ENCODE peak calls at places on chromosomes 7 and 10, in nine cellular contexts. S, K, E, J, U, Z, D, M and F are unnamed samples.

GRCh38 chr10:86363184-86363832 is 3.3 kb downstream of the GRID1 start:
- DNase-seq in S (no peak), K (peak), E (peak), J (no peak), U (no peak), Z (no peak), D (no peak), M (peak), F (peak)

GRCh38 chr7:151426486-151426905 is 13.4 kb downstream of the CRYGN start:
- DNase-seq in S (no peak), K (no peak), E (peak), J (peak), U (peak), Z (no peak), D (peak), M (peak), F (peak)

GRCh38 chr10:96789571-96790108 is 42.5 kb upstream of the LCOR start:
- DNase-seq in S (no peak), K (no peak), E (no peak), J (no peak), U (no peak), Z (no peak), D (peak), M (no peak), F (no peak)

GRCh38 chr10:131729938-131730660 is 170.7 kb upstream of the PPP2R2D start:
- DNase-seq in S (no peak), K (no peak), E (no peak), J (no peak), U (no peak), Z (no peak), D (no peak), M (peak), F (no peak)

GRCh38 chr10:35690534-35690933 is 48.4 kb upstream of the FZD8 start:
- DNase-seq in S (no peak), K (no peak), E (no peak), J (no peak), U (no peak), Z (no peak), D (no peak), M (peak), F (no peak)

GRCh38 chr7:34575006-34575405 is 83.0 kb upstream of the NPSR1 start:
- DNase-seq in S (no peak), K (no peak), E (no peak), J (no peak), U (no peak), Z (peak), D (no peak), M (no peak), F (no peak)

GRCh38 chr7:2978403-2978802 is 65.3 kb downstream of the CARD11 start:
- DNase-seq in S (no peak), K (no peak), E (peak), J (peak), U (no peak), Z (no peak), D (no peak), M (peak), F (no peak)

GRCh38 chr7:94182066-94182465 is 177.9 kb upstream of the BET1 start:
- DNase-seq in S (no peak), K (no peak), E (peak), J (peak), U (no peak), Z (no peak), D (peak), M (no peak), F (no peak)

GRCh38 chr7:91288208-91288824 is 24.1 kb downstream of the FZD1 start:
- DNase-seq in S (peak), K (peak), E (peak), J (no peak), U (no peak), Z (no peak), D (no peak), M (peak), F (no peak)

GRCh38 chr7:94654764-94655561 is 970 bp downstream of the SGCE start:
- DNase-seq in S (peak), K (no peak), E (peak), J (peak), U (no peak), Z (no peak), D (peak), M (no peak), F (no peak)

GRCh38 chr10:118594392-118595063 is 920 bp downstream of the PRLHR start:
- DNase-seq in S (peak), K (no peak), E (peak), J (peak), U (no peak), Z (no peak), D (peak), M (no peak), F (no peak)

GRCh38 chr10:14454629-14455028 is 123.9 kb upstream of the FRMD4A start:
- DNase-seq in S (no peak), K (no peak), E (no peak), J (no peak), U (no peak), Z (no peak), D (no peak), M (no peak), F (no peak)

GRCh38 chr7:55961994-55962393 is 2.4 kb upstream of the NIPSNAP2 start:
- DNase-seq in S (no peak), K (no peak), E (no peak), J (no peak), U (no peak), Z (peak), D (no peak), M (no peak), F (no peak)

GRCh38 chr10:32253821-32254220 is 93.1 kb downstream of the EPC1 start:
- DNase-seq in S (no peak), K (no peak), E (no peak), J (no peak), U (no peak), Z (no peak), D (no peak), M (no peak), F (no peak)

GRCh38 chr10:73781879-73782748 is at the start of gene CHCHD1:
- DNase-seq in S (peak), K (peak), E (peak), J (peak), U (peak), Z (peak), D (peak), M (peak), F (peak)

GRCh38 chr10:103763374-103764202 is 91.8 kb downstream of the SH3PXD2A start:
- DNase-seq in S (no peak), K (no peak), E (no peak), J (no peak), U (no peak), Z (no peak), D (peak), M (no peak), F (no peak)

GRCh38 chr10:35497909-35498308 is 107.2 kb upstream of the GJD4 start:
- DNase-seq in S (no peak), K (no peak), E (no peak), J (no peak), U (no peak), Z (no peak), D (no peak), M (no peak), F (no peak)

GRCh38 chr7:140326116-140326928 is 72.0 kb downstream of the SLC37A3 start:
- DNase-seq in S (peak), K (peak), E (peak), J (peak), U (peak), Z (no peak), D (peak), M (peak), F (no peak)

GRCh38 chr10:126420571-126421275 is 32.4 kb upstream of the ADAM12 start:
- DNase-seq in S (no peak), K (no peak), E (peak), J (peak), U (no peak), Z (no peak), D (no peak), M (no peak), F (no peak)

GRCh38 chr10:90658791-90659190 is 199.0 kb downstream of the HTR7 start:
- DNase-seq in S (peak), K (no peak), E (no peak), J (no peak), U (no peak), Z (no peak), D (no peak), M (no peak), F (no peak)

GRCh38 chr7:8702807-8703206 is 269.4 kb downstream of the NXPH1 start:
- DNase-seq in S (no peak), K (no peak), E (no peak), J (no peak), U (no peak), Z (no peak), D (no peak), M (no peak), F (no peak)

GRCh38 chr7:80542398-80542797 is 30.5 kb upstream of the GNAT3 start:
- DNase-seq in S (no peak), K (no peak), E (peak), J (peak), U (no peak), Z (peak), D (peak), M (no peak), F (no peak)

GRCh38 chr7:151168022-151168786 is 710 bp upstream of the GBX1 start:
- DNase-seq in S (peak), K (peak), E (no peak), J (no peak), U (no peak), Z (no peak), D (no peak), M (peak), F (no peak)

GRCh38 chr7:149181136-149181790 is 14.1 kb upstream of the ZNF282 start:
- DNase-seq in S (no peak), K (no peak), E (peak), J (no peak), U (no peak), Z (no peak), D (peak), M (no peak), F (no peak)

GRCh38 chr10:72026251-72026650 is 62.1 kb downstream of the CHST3 start:
- DNase-seq in S (no peak), K (no peak), E (no peak), J (no peak), U (no peak), Z (no peak), D (no peak), M (no peak), F (no peak)

GRCh38 chr7:64626557-64626956 is 39.4 kb upstream of the ZNF107 start:
- DNase-seq in S (no peak), K (no peak), E (no peak), J (no peak), U (no peak), Z (no peak), D (no peak), M (no peak), F (no peak)

GRCh38 chr7:131602304-131602993 is 46.0 kb upstream of the PODXL start:
- DNase-seq in S (peak), K (no peak), E (no peak), J (peak), U (no peak), Z (no peak), D (no peak), M (no peak), F (no peak)

GRCh38 chr10:16933799-16934198 is 116.6 kb upstream of the RSU1 start:
- DNase-seq in S (no peak), K (no peak), E (peak), J (no peak), U (peak), Z (no peak), D (peak), M (no peak), F (no peak)

GRCh38 chr10:99276848-99277486 is 41.3 kb upstream of the HPSE2 start:
- DNase-seq in S (peak), K (no peak), E (peak), J (no peak), U (no peak), Z (no peak), D (peak), M (no peak), F (no peak)

GRCh38 chr10:47244560-47245500 is 55.2 kb upstream of the GDF10 start:
- DNase-seq in S (no peak), K (no peak), E (no peak), J (no peak), U (no peak), Z (no peak), D (no peak), M (no peak), F (peak)

GRCh38 chr7:80999771-81000170 is 80.9 kb upstream of the SEMA3C start:
- DNase-seq in S (no peak), K (no peak), E (no peak), J (no peak), U (no peak), Z (no peak), D (no peak), M (no peak), F (no peak)

GRCh38 chr7:105439174-105439893 is 50.6 kb upstream of the SRPK2 start:
- DNase-seq in S (no peak), K (no peak), E (peak), J (peak), U (no peak), Z (peak), D (peak), M (peak), F (no peak)
- H3K4me3 ChIP-seq in S (no peak), K (no peak), E (no peak), J (no peak), U (no peak), Z (peak), D (no peak), M (no peak), F (no peak)

GRCh38 chr7:30159698-30160143 is 24.9 kb downstream of the MTURN start:
- DNase-seq in S (peak), K (no peak), E (peak), J (peak), U (no peak), Z (no peak), D (peak), M (peak), F (no peak)
- H3K4me3 ChIP-seq in S (no peak), K (no peak), E (no peak), J (no peak), U (no peak), Z (no peak), D (no peak), M (no peak), F (no peak)

GRCh38 chr10:58513189-58514101 is 773 bp downstream of the BICC1 start:
- DNase-seq in S (peak), K (peak), E (peak), J (peak), U (peak), Z (no peak), D (peak), M (peak), F (no peak)
- H3K4me3 ChIP-seq in S (peak), K (peak), E (peak), J (peak), U (peak), Z (no peak), D (peak), M (peak), F (peak)

GRCh38 chr7:100476108-100476780 is 2.8 kb downstream of the TSC22D4 start:
- DNase-seq in S (no peak), K (no peak), E (no peak), J (no peak), U (no peak), Z (no peak), D (no peak), M (no peak), F (no peak)
- H3K4me3 ChIP-seq in S (no peak), K (peak), E (peak), J (peak), U (peak), Z (no peak), D (peak), M (peak), F (peak)

GRCh38 chr10:4130685-4131084 is 345.7 kb upstream of the KLF6 start:
- DNase-seq in S (no peak), K (no peak), E (no peak), J (no peak), U (no peak), Z (no peak), D (no peak), M (no peak), F (no peak)
- H3K4me3 ChIP-seq in S (no peak), K (no peak), E (no peak), J (no peak), U (no peak), Z (no peak), D (no peak), M (no peak), F (no peak)

DNA sequence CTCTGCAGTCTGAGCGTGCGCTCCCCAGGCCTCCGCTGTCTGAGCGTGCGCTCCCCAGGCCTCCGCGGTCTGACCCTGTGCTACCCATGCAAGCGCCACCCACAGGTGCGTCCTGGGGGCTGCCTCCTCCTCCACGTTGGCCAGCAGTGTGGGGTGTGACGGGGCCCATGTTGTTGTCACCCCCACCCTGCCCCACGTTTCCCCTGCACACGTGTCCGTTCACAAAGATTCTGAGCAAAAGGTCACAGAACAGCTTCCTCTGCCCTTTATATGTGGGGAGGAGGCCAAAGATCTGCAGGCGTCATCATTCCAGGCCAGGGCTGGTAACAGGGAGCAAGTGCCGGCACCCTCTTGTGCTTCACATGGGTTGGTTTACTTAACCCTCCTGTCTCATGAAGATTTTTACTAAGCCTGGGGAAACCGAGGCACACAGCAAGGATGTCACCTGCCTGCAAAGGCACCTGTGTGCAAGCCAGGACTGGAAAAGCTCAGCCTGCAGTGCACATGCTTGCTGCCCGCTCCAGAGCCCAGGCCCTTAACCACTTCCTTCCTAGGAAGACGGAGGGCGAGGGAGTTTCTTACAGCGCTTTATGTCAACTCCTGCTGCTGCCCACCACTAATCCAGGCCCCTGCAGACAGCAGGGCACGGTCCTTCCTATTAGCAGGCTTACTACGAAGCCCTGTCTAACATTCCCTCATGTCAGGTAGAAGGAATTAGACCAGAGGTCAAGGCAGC is 4.8 kb downstream of the GPR146 start:
- DNase-seq in S (no peak), K (no peak), E (no peak), J (no peak), U (no peak), Z (no peak), D (no peak), M (no peak), F (no peak)
- H3K4me3 ChIP-seq in S (no peak), K (no peak), E (no peak), J (no peak), U (no peak), Z (no peak), D (no peak), M (no peak), F (no peak)